ENCODE peak calls at places on chromosome 21, in seven cellular contexts. D, V, O, N, B, E and T are unnamed samples.
A peak's percentile ranks its signal among the peaks of the same experiment; 100 is the strongest.

GRCh38 chr21:40334159-40334558 is 466.9 kb downstream of the PCP4 start:
- DNase-seq in V (no peak), O (no peak), D (no peak), E (no peak), N (no peak), B (no peak), T (no peak)

GRCh38 chr21:19553930-19554615 is 1150.5 kb upstream of the TMPRSS15 start:
- DNase-seq in B (no peak), D (no peak), O (no peak), N (no peak), V (no peak), E (no peak), T (no peak)

GRCh38 chr21:31184462-31184861 is 146.2 kb upstream of the KRTAP19-8 start:
- DNase-seq in O (peak; percentile 54), E (no peak), N (no peak), V (no peak), B (no peak), D (no peak), T (no peak)

GRCh38 chr21:15289246-15289645 is 224.4 kb upstream of the NRIP1 start:
- DNase-seq in V (no peak), N (peak; percentile 60), D (no peak), O (no peak), B (no peak), E (no peak), T (no peak)

GRCh38 chr21:39373634-39374033 is 24.7 kb upstream of the HMGN1 start:
- DNase-seq in V (no peak), N (no peak), D (no peak), E (no peak), O (no peak), B (no peak), T (peak; percentile 36)

GRCh38 chr21:31426235-31426797 is 82.3 kb upstream of the TIAM1 start:
- DNase-seq in N (no peak), O (no peak), B (no peak), V (no peak), E (no peak), D (no peak), T (no peak)

GRCh38 chr21:16073571-16073970 is 343.8 kb downstream of the USP25 start:
- DNase-seq in D (no peak), O (no peak), E (no peak), N (no peak), B (no peak), V (no peak), T (no peak)

GRCh38 chr21:29230541-29231275 is 68.0 kb upstream of the BACH1 start:
- DNase-seq in D (no peak), N (no peak), O (no peak), V (no peak), E (no peak), B (no peak), T (no peak)

GRCh38 chr21:46146856-46147255 is 8.5 kb downstream of the FTCD start:
- DNase-seq in D (peak; percentile 9), E (peak; percentile 6), V (no peak), O (no peak), N (peak; percentile 51), B (peak; percentile 29), T (peak; percentile 28)

GRCh38 chr21:40471103-40471502 is 375.9 kb downstream of the DSCAM start:
- DNase-seq in V (no peak), O (no peak), N (no peak), E (no peak), B (no peak), D (no peak), T (no peak)

GRCh38 chr21:46392921-46393320 is 65.8 kb upstream of the DIP2A start:
- DNase-seq in O (no peak), B (peak; percentile 89), E (peak; percentile 46), D (peak; percentile 72), V (peak; percentile 78), N (no peak), T (no peak)

GRCh38 chr21:15804247-15804985 is 74.6 kb downstream of the USP25 start:
- DNase-seq in D (no peak), N (no peak), O (no peak), V (no peak), E (no peak), B (no peak), T (no peak)

GRCh38 chr21:30434033-30434631 is 4.1 kb downstream of the KRTAP13-4 start:
- DNase-seq in V (no peak), D (no peak), E (no peak), O (no peak), B (no peak), N (peak; percentile 23), T (peak; percentile 33)

GRCh38 chr21:31623664-31624063 is 35.8 kb upstream of the SOD1 start:
- DNase-seq in O (no peak), V (no peak), B (no peak), E (no peak), N (no peak), D (no peak), T (no peak)

GRCh38 chr21:16797530-16797929 is 715.3 kb upstream of the CXADR start:
- DNase-seq in N (no peak), D (no peak), V (no peak), B (no peak), O (no peak), E (no peak), T (no peak)

GRCh38 chr21:46023126-46023985 is 41.8 kb downstream of the COL6A1 start:
- DNase-seq in D (peak; percentile 39), N (no peak), O (no peak), V (no peak), B (no peak), E (no peak), T (no peak)

GRCh38 chr21:40886931-40887330 is 40.0 kb upstream of the DSCAM start:
- DNase-seq in D (no peak), V (no peak), N (no peak), E (no peak), B (no peak), O (no peak), T (no peak)

GRCh38 chr21:41894511-41894910 is 15.4 kb upstream of the PRDM15 start:
- DNase-seq in O (no peak), D (no peak), E (no peak), B (no peak), V (no peak), N (no peak), T (no peak)
- H3K4me3 ChIP-seq in O (no peak overlapping the region), D (no peak overlapping the region), E (no peak overlapping the region), B (no peak overlapping the region), V (no peak overlapping the region), N (no peak overlapping the region), T (no peak overlapping the region)

GRCh38 chr21:38171723-38172344 is 85.0 kb upstream of the KCNJ15 start:
- DNase-seq in O (no peak), E (no peak), D (no peak), V (no peak), B (no peak), N (no peak), T (no peak)
- TF ChIP-seq CTCF in O (no peak), E (no peak), D (no peak), V (no peak), B (no peak), N (no peak), T (no peak)

GRCh38 chr21:35020902-35021301 is 28.2 kb downstream of the RUNX1 start:
- DNase-seq in V (no peak), D (no peak), N (no peak), B (no peak), E (no peak), O (no peak), T (no peak)

GRCh38 chr21:35021546-35021945 is 27.6 kb downstream of the RUNX1 start:
- DNase-seq in D (no peak), N (no peak), V (no peak), O (no peak), B (no peak), E (no peak), T (no peak)

GRCh38 chr21:35023396-35024070 is 25.6 kb downstream of the RUNX1 start:
- DNase-seq in V (no peak), O (no peak), D (no peak), B (no peak), E (no peak), N (no peak), T (no peak)

GRCh38 chr21:35019631-35020032 is 29.5 kb downstream of the RUNX1 start:
- DNase-seq in V (no peak), E (no peak), O (no peak), D (no peak), B (no peak), N (no peak), T (no peak)

GRCh38 chr21:35020446-35020845 is 28.7 kb downstream of the RUNX1 start:
- DNase-seq in D (no peak), V (no peak), B (no peak), N (no peak), E (no peak), O (no peak), T (no peak)
- H3K4me1 ChIP-seq in D (no peaks in the 10 kb centered on the region), V (no peaks in the 10 kb centered on the region), B (no peaks in the 10 kb centered on the region), N (peaks cover 9% of the 10 kb centered on the region), E (no peaks in the 10 kb centered on the region), O (peaks cover 71% of the 10 kb centered on the region), T (no peaks in the 10 kb centered on the region)

GRCh38 chr21:27393726-27394125 is 426.8 kb upstream of the ADAMTS5 start:
- DNase-seq in O (no peak), D (no peak), B (no peak), V (no peak), N (no peak), E (no peak), T (no peak)

GRCh38 chr21:27388835-27389234 is 421.9 kb upstream of the ADAMTS5 start:
- DNase-seq in E (no peak), O (no peak), B (no peak), V (no peak), N (no peak), D (no peak), T (no peak)

GRCh38 chr21:27391990-27392389 is 425.1 kb upstream of the ADAMTS5 start:
- DNase-seq in B (no peak), D (no peak), O (no peak), N (no peak), E (no peak), V (no peak), T (no peak)

DNA sequence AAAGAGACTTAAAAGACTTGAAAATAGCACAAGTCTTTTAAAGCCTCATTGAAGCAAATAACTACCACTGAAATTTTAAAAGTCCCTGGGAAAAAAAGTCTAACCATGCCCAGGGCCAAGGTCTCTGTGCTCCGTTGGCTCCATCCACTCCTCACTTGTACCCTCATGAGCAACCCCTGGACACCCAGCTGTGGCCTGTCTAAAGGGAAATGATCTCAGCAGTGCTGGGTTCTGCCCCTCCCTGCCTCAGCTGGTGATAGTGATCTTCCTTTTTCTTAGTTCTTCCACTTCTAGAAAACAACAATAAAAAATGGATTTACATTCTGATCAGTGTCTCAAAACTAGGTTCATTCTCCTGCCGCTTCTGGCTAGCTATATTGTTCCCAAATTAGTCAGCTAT is 423.5 kb upstream of the ADAMTS5 start:
- DNase-seq in B (no peak), E (no peak), N (no peak), V (no peak), D (no peak), O (no peak), T (no peak)
- H3K4me3 ChIP-seq in B (no peak overlapping the region), E (no peak overlapping the region), N (no peak overlapping the region), V (no peak overlapping the region), D (no peak overlapping the region), O (no peak overlapping the region), T (no peak overlapping the region)

GRCh38 chr21:32826317-32827167 is 55.0 kb upstream of the PAXBP1 start:
- DNase-seq in V (no peak), D (peak; percentile 31), N (no peak), E (no peak), O (no peak), B (no peak), T (peak; percentile 33)
- TF ChIP-seq CTCF in V (peak; percentile 38), D (peak; percentile 35), N (peak; percentile 35), E (peak; percentile 30), O (peak; percentile 53), B (peak; percentile 37), T (peak; percentile 74)